ENCODE peak calls at places on chromosomes 4 and X, in seven cellular contexts. One of them, this sample, is unnamed.

GRCh38 chr4:189021831-189022230 is 882.6 kb downstream of the TRIML1 start:
- DNase-seq in NCI-H1092: no peak
- DNase-seq in Calu3: no peak
- DNase-seq in hippocampal formation: no peak
- DNase-seq in left ventricle myocardium superior: no peak
- DNase-seq in NCI-H446 treated with DMSO at 0.1 percent for 48 hours: no peak
- DNase-seq in T follicular helper cell: no peak
- DNase-seq in this sample: peak; percentile 44

GRCh38 chr4:1903035-1903434 is 31.8 kb downstream of the NSD2 start:
- DNase-seq in left ventricle myocardium superior: no peak
- DNase-seq in NCI-H446 treated with DMSO at 0.1 percent for 48 hours: no peak
- DNase-seq in T follicular helper cell: no peak
- DNase-seq in NCI-H1092: no peak
- DNase-seq in Calu3: no peak
- DNase-seq in hippocampal formation: no peak
- DNase-seq in this sample: no peak

GRCh38 chr4:21451032-21451431 is 497.5 kb downstream of the KCNIP4 start:
- DNase-seq in NCI-H1092: no peak
- DNase-seq in T follicular helper cell: no peak
- DNase-seq in left ventricle myocardium superior: no peak
- DNase-seq in NCI-H446 treated with DMSO at 0.1 percent for 48 hours: no peak
- DNase-seq in Calu3: peak; percentile 6
- DNase-seq in hippocampal formation: no peak
- DNase-seq in this sample: peak; percentile 84

GRCh38 chr4:19694829-19695228 is 556.9 kb upstream of the SLIT2 start:
- DNase-seq in NCI-H446 treated with DMSO at 0.1 percent for 48 hours: no peak
- DNase-seq in left ventricle myocardium superior: no peak
- DNase-seq in hippocampal formation: no peak
- DNase-seq in NCI-H1092: no peak
- DNase-seq in Calu3: no peak
- DNase-seq in T follicular helper cell: no peak
- DNase-seq in this sample: no peak

GRCh38 chr4:622071-622995 is 3.0 kb upstream of the PDE6B start:
- DNase-seq in T follicular helper cell: no peak
- DNase-seq in NCI-H1092: no peak
- DNase-seq in hippocampal formation: no peak
- DNase-seq in NCI-H446 treated with DMSO at 0.1 percent for 48 hours: no peak
- DNase-seq in left ventricle myocardium superior: no peak
- DNase-seq in Calu3: no peak
- DNase-seq in this sample: peak; percentile 2

GRCh38 chr4:64777286-64777685 is 368.0 kb upstream of the TECRL start:
- DNase-seq in NCI-H446 treated with DMSO at 0.1 percent for 48 hours: no peak
- DNase-seq in hippocampal formation: no peak
- DNase-seq in T follicular helper cell: no peak
- DNase-seq in left ventricle myocardium superior: no peak
- DNase-seq in NCI-H1092: no peak
- DNase-seq in Calu3: no peak
- DNase-seq in this sample: peak; percentile 84

GRCh38 chr4:104064650-104065577 is 345.1 kb upstream of the TACR3 start:
- DNase-seq in Calu3: peak; percentile 53
- DNase-seq in NCI-H446 treated with DMSO at 0.1 percent for 48 hours: peak; percentile 51
- DNase-seq in hippocampal formation: peak; percentile 59
- DNase-seq in left ventricle myocardium superior: peak; percentile 27
- DNase-seq in NCI-H1092: peak; percentile 50
- DNase-seq in T follicular helper cell: no peak
- DNase-seq in this sample: peak; percentile 41

GRCh38 chr4:109701566-109702399 is 1.5 kb downstream of the CASP6 start:
- DNase-seq in NCI-H1092: no peak
- DNase-seq in left ventricle myocardium superior: no peak
- DNase-seq in Calu3: peak; percentile 22
- DNase-seq in T follicular helper cell: no peak
- DNase-seq in NCI-H446 treated with DMSO at 0.1 percent for 48 hours: no peak
- DNase-seq in hippocampal formation: no peak
- DNase-seq in this sample: peak; percentile 7

GRCh38 chr4:2459589-2460349 is 9.1 kb upstream of the RNF4 start:
- DNase-seq in Calu3: no peak
- DNase-seq in NCI-H446 treated with DMSO at 0.1 percent for 48 hours: no peak
- DNase-seq in hippocampal formation: no peak
- DNase-seq in left ventricle myocardium superior: no peak
- DNase-seq in T follicular helper cell: no peak
- DNase-seq in NCI-H1092: no peak
- DNase-seq in this sample: no peak

GRCh38 chr4:164177186-164177585 is 576.7 kb upstream of the SMIM31 start:
- DNase-seq in T follicular helper cell: no peak
- DNase-seq in hippocampal formation: no peak
- DNase-seq in left ventricle myocardium superior: no peak
- DNase-seq in Calu3: no peak
- DNase-seq in NCI-H446 treated with DMSO at 0.1 percent for 48 hours: no peak
- DNase-seq in NCI-H1092: no peak
- DNase-seq in this sample: no peak

GRCh38 chr4:104025251-104025650 is 305.5 kb upstream of the TACR3 start:
- DNase-seq in NCI-H446 treated with DMSO at 0.1 percent for 48 hours: peak; percentile 80
- DNase-seq in left ventricle myocardium superior: no peak
- DNase-seq in Calu3: no peak
- DNase-seq in T follicular helper cell: no peak
- DNase-seq in NCI-H1092: no peak
- DNase-seq in hippocampal formation: no peak
- DNase-seq in this sample: no peak

GRCh38 chr4:112361181-112361791 is 64.1 kb downstream of the ALPK1 start:
- DNase-seq in NCI-H446 treated with DMSO at 0.1 percent for 48 hours: no peak
- DNase-seq in T follicular helper cell: no peak
- DNase-seq in NCI-H1092: no peak
- DNase-seq in left ventricle myocardium superior: peak; percentile 23
- DNase-seq in Calu3: no peak
- DNase-seq in hippocampal formation: no peak
- DNase-seq in this sample: no peak

GRCh38 chrX:2452317-2452784 is 48.4 kb downstream of the DHRSX start:
- DNase-seq in T follicular helper cell: no peak
- DNase-seq in hippocampal formation: no peak
- DNase-seq in left ventricle myocardium superior: no peak
- DNase-seq in NCI-H1092: no peak
- DNase-seq in NCI-H446 treated with DMSO at 0.1 percent for 48 hours: no peak
- DNase-seq in Calu3: no peak
- DNase-seq in this sample: no peak

GRCh38 chr4:59920414-59920813 is 1279.7 kb upstream of the ADGRL3 start:
- DNase-seq in left ventricle myocardium superior: no peak
- DNase-seq in hippocampal formation: no peak
- DNase-seq in T follicular helper cell: no peak
- DNase-seq in Calu3: no peak
- DNase-seq in NCI-H446 treated with DMSO at 0.1 percent for 48 hours: no peak
- DNase-seq in NCI-H1092: no peak
- DNase-seq in this sample: no peak

GRCh38 chr4:4818440-4819212 is 40.8 kb upstream of the MSX1 start:
- DNase-seq in left ventricle myocardium superior: no peak
- DNase-seq in Calu3: no peak
- DNase-seq in T follicular helper cell: no peak
- DNase-seq in hippocampal formation: no peak
- DNase-seq in NCI-H446 treated with DMSO at 0.1 percent for 48 hours: no peak
- DNase-seq in NCI-H1092: no peak
- DNase-seq in this sample: no peak

GRCh38 chr4:19492611-19493010 is 759.1 kb upstream of the SLIT2 start:
- DNase-seq in NCI-H1092: no peak
- DNase-seq in left ventricle myocardium superior: no peak
- DNase-seq in Calu3: no peak
- DNase-seq in hippocampal formation: no peak
- DNase-seq in NCI-H446 treated with DMSO at 0.1 percent for 48 hours: no peak
- DNase-seq in T follicular helper cell: no peak
- DNase-seq in this sample: peak; percentile 31

GRCh38 chr4:87255755-87256154 is 35.3 kb upstream of the KLHL8 start:
- DNase-seq in T follicular helper cell: no peak
- DNase-seq in hippocampal formation: no peak
- DNase-seq in left ventricle myocardium superior: no peak
- DNase-seq in Calu3: no peak
- DNase-seq in NCI-H446 treated with DMSO at 0.1 percent for 48 hours: no peak
- DNase-seq in NCI-H1092: no peak
- DNase-seq in this sample: no peak

GRCh38 chr4:150598906-150599305 is 17.0 kb downstream of the MAB21L2 start:
- DNase-seq in NCI-H446 treated with DMSO at 0.1 percent for 48 hours: no peak
- DNase-seq in T follicular helper cell: no peak
- DNase-seq in hippocampal formation: no peak
- DNase-seq in left ventricle myocardium superior: no peak
- DNase-seq in Calu3: no peak
- DNase-seq in NCI-H1092: no peak
- DNase-seq in this sample: no peak

GRCh38 chr4:29708473-29708872 is 1011.7 kb upstream of the PCDH7 start:
- DNase-seq in Calu3: no peak
- DNase-seq in NCI-H1092: no peak
- DNase-seq in T follicular helper cell: no peak
- DNase-seq in left ventricle myocardium superior: no peak
- DNase-seq in hippocampal formation: no peak
- DNase-seq in NCI-H446 treated with DMSO at 0.1 percent for 48 hours: no peak
- DNase-seq in this sample: peak; percentile 0

GRCh38 chr4:184457530-184458249 is 16.7 kb downstream of the IRF2 start:
- DNase-seq in NCI-H1092: no peak
- DNase-seq in Calu3: no peak
- DNase-seq in NCI-H446 treated with DMSO at 0.1 percent for 48 hours: no peak
- DNase-seq in hippocampal formation: no peak
- DNase-seq in left ventricle myocardium superior: no peak
- DNase-seq in T follicular helper cell: no peak
- DNase-seq in this sample: no peak

GRCh38 chr4:182555997-182556418 is 312.8 kb downstream of the TENM3 start:
- DNase-seq in NCI-H1092: peak; percentile 65
- DNase-seq in left ventricle myocardium superior: no peak
- DNase-seq in T follicular helper cell: no peak
- DNase-seq in NCI-H446 treated with DMSO at 0.1 percent for 48 hours: no peak
- DNase-seq in Calu3: no peak
- DNase-seq in hippocampal formation: no peak
- DNase-seq in this sample: peak; percentile 92

GRCh38 chr4:1137063-1137771 is 23.9 kb upstream of the RNF212 start:
- DNase-seq in hippocampal formation: no peak
- DNase-seq in Calu3: no peak
- DNase-seq in NCI-H1092: no peak
- DNase-seq in NCI-H446 treated with DMSO at 0.1 percent for 48 hours: no peak
- DNase-seq in left ventricle myocardium superior: no peak
- DNase-seq in T follicular helper cell: no peak
- DNase-seq in this sample: no peak

GRCh38 chr4:176539091-176539784 is 219.5 kb downstream of the SPCS3 start:
- DNase-seq in NCI-H1092: no peak
- DNase-seq in hippocampal formation: no peak
- DNase-seq in NCI-H446 treated with DMSO at 0.1 percent for 48 hours: no peak
- DNase-seq in left ventricle myocardium superior: no peak
- DNase-seq in T follicular helper cell: no peak
- DNase-seq in Calu3: no peak
- DNase-seq in this sample: no peak

GRCh38 chr4:98430708-98431403 is 169.7 kb downstream of the RAP1GDS1 start:
- DNase-seq in left ventricle myocardium superior: no peak
- DNase-seq in NCI-H446 treated with DMSO at 0.1 percent for 48 hours: no peak
- DNase-seq in Calu3: no peak
- DNase-seq in T follicular helper cell: no peak
- DNase-seq in hippocampal formation: no peak
- DNase-seq in NCI-H1092: no peak
- DNase-seq in this sample: peak; percentile 98

GRCh38 chr4:150181536-150181935 is 103.3 kb downstream of the DCLK2 start:
- DNase-seq in hippocampal formation: no peak
- DNase-seq in NCI-H446 treated with DMSO at 0.1 percent for 48 hours: peak; percentile 20
- DNase-seq in left ventricle myocardium superior: no peak
- DNase-seq in NCI-H1092: no peak
- DNase-seq in T follicular helper cell: no peak
- DNase-seq in Calu3: no peak
- DNase-seq in this sample: peak; percentile 41

GRCh38 chr4:45358573-45359506 is 632.5 kb upstream of the GNPDA2 start:
- DNase-seq in hippocampal formation: no peak
- DNase-seq in NCI-H446 treated with DMSO at 0.1 percent for 48 hours: no peak
- DNase-seq in left ventricle myocardium superior: no peak
- DNase-seq in T follicular helper cell: no peak
- DNase-seq in Calu3: no peak
- DNase-seq in NCI-H1092: no peak
- DNase-seq in this sample: no peak

GRCh38 chr4:169971456-169972015 is 54.7 kb downstream of the MFAP3L start:
- DNase-seq in Calu3: no peak
- DNase-seq in T follicular helper cell: no peak
- DNase-seq in NCI-H1092: no peak
- DNase-seq in hippocampal formation: no peak
- DNase-seq in NCI-H446 treated with DMSO at 0.1 percent for 48 hours: no peak
- DNase-seq in left ventricle myocardium superior: no peak
- DNase-seq in this sample: no peak

GRCh38 chr4:42048394-42048793 is 58.1 kb downstream of the SLC30A9 start:
- DNase-seq in NCI-H446 treated with DMSO at 0.1 percent for 48 hours: no peak
- DNase-seq in T follicular helper cell: no peak
- DNase-seq in hippocampal formation: no peak
- DNase-seq in left ventricle myocardium superior: no peak
- DNase-seq in NCI-H1092: no peak
- DNase-seq in Calu3: no peak
- DNase-seq in this sample: peak; percentile 85

GRCh38 chrX:136767104-136767941 is 13.4 kb downstream of the ARHGEF6 start:
- DNase-seq in left ventricle myocardium superior: peak; percentile 81
- DNase-seq in Calu3: peak; percentile 57
- DNase-seq in NCI-H446 treated with DMSO at 0.1 percent for 48 hours: no peak
- DNase-seq in T follicular helper cell: no peak
- DNase-seq in hippocampal formation: peak; percentile 39
- DNase-seq in NCI-H1092: peak; percentile 30
- DNase-seq in this sample: peak; percentile 60

GRCh38 chrX:42096262-42096939 is 173.0 kb upstream of the CASK start:
- DNase-seq in left ventricle myocardium superior: no peak
- DNase-seq in T follicular helper cell: no peak
- DNase-seq in Calu3: peak; percentile 80
- DNase-seq in NCI-H446 treated with DMSO at 0.1 percent for 48 hours: no peak
- DNase-seq in NCI-H1092: no peak
- DNase-seq in hippocampal formation: no peak
- DNase-seq in this sample: peak; percentile 92

GRCh38 chr4:68445111-68445510 is 2.2 kb upstream of the TMPRSS11E start:
- DNase-seq in hippocampal formation: no peak
- DNase-seq in NCI-H446 treated with DMSO at 0.1 percent for 48 hours: no peak
- DNase-seq in T follicular helper cell: no peak
- DNase-seq in Calu3: no peak
- DNase-seq in left ventricle myocardium superior: no peak
- DNase-seq in NCI-H1092: no peak
- DNase-seq in this sample: no peak

GRCh38 chr4:87049508-87049907 is 114.7 kb downstream of the AFF1 start:
- DNase-seq in hippocampal formation: peak; percentile 48
- DNase-seq in left ventricle myocardium superior: no peak
- DNase-seq in NCI-H446 treated with DMSO at 0.1 percent for 48 hours: no peak
- DNase-seq in T follicular helper cell: no peak
- DNase-seq in Calu3: no peak
- DNase-seq in NCI-H1092: peak; percentile 64
- DNase-seq in this sample: no peak

GRCh38 chr4:74157116-74157742 is 689 bp upstream of the MTHFD2L start:
- DNase-seq in hippocampal formation: no peak
- DNase-seq in T follicular helper cell: no peak
- DNase-seq in left ventricle myocardium superior: no peak
- DNase-seq in NCI-H446 treated with DMSO at 0.1 percent for 48 hours: no peak
- DNase-seq in Calu3: no peak
- DNase-seq in NCI-H1092: no peak
- DNase-seq in this sample: peak; percentile 54

GRCh38 chrX:129846686-129847085 is 3.0 kb upstream of the ZDHHC9 start:
- DNase-seq in T follicular helper cell: no peak
- DNase-seq in Calu3: no peak
- DNase-seq in NCI-H446 treated with DMSO at 0.1 percent for 48 hours: no peak
- DNase-seq in left ventricle myocardium superior: no peak
- DNase-seq in NCI-H1092: no peak
- DNase-seq in hippocampal formation: no peak
- DNase-seq in this sample: no peak

GRCh38 chr4:76752911-76753494 is 144.9 kb downstream of the SOWAHB start:
- DNase-seq in hippocampal formation: no peak
- DNase-seq in NCI-H1092: peak; percentile 3
- DNase-seq in left ventricle myocardium superior: no peak
- DNase-seq in Calu3: no peak
- DNase-seq in T follicular helper cell: no peak
- DNase-seq in NCI-H446 treated with DMSO at 0.1 percent for 48 hours: peak; percentile 77
- DNase-seq in this sample: peak; percentile 99

GRCh38 chr4:117154251-117154650 is 68.9 kb upstream of the TRAM1L1 start:
- DNase-seq in T follicular helper cell: no peak
- DNase-seq in left ventricle myocardium superior: no peak
- DNase-seq in NCI-H446 treated with DMSO at 0.1 percent for 48 hours: no peak
- DNase-seq in hippocampal formation: no peak
- DNase-seq in Calu3: no peak
- DNase-seq in NCI-H1092: no peak
- DNase-seq in this sample: no peak

GRCh38 chr4:23149815-23150214 is 457.1 kb downstream of the GBA3 start:
- DNase-seq in NCI-H446 treated with DMSO at 0.1 percent for 48 hours: no peak
- DNase-seq in T follicular helper cell: no peak
- DNase-seq in left ventricle myocardium superior: no peak
- DNase-seq in NCI-H1092: no peak
- DNase-seq in hippocampal formation: no peak
- DNase-seq in Calu3: no peak
- DNase-seq in this sample: no peak

GRCh38 chrX:2485460-2485753 is 15.4 kb downstream of the DHRSX start:
- DNase-seq in T follicular helper cell: no peak
- DNase-seq in NCI-H446 treated with DMSO at 0.1 percent for 48 hours: no peak
- DNase-seq in Calu3: no peak
- DNase-seq in left ventricle myocardium superior: no peak
- DNase-seq in NCI-H1092: no peak
- DNase-seq in hippocampal formation: no peak
- DNase-seq in this sample: peak; percentile 62

This sample was measured in fibroblast of lung.